ENCODE peak calls at places on chromosomes 7 and 10, in four cellular contexts. Y is NB4, T is uterus, W is heart left ventricle. U is an unnamed sample.

GRCh38 chr7:133619491-133619890 is 366.6 kb downstream of the EXOC4 start:
- DNase-seq in Y (no peak), T (no peak), W (no peak), U (no peak)

GRCh38 chr7:131610007-131610406 is 53.6 kb upstream of the PODXL start:
- DNase-seq in Y (no peak), T (no peak), W (no peak), U (no peak)

GRCh38 chr10:48625013-48625412 is 20.1 kb upstream of the ARHGAP22 start:
- DNase-seq in Y (no peak), T (no peak), W (no peak), U (no peak)

GRCh38 chr7:99099499-99100077 is 44.3 kb downstream of the SMURF1 start:
- DNase-seq in Y (no peak), T (no peak), W (no peak), U (no peak)

GRCh38 chr10:100138921-100139496 is 46.8 kb downstream of the ERLIN1 start:
- DNase-seq in Y (no peak), T (no peak), W (no peak), U (no peak)

GRCh38 chr10:118471863-118472262 is 123.6 kb downstream of the PRLHR start:
- DNase-seq in Y (no peak), T (no peak), W (no peak), U (no peak)

GRCh38 chr7:156049366-156049765 is 237.1 kb upstream of the SHH start:
- DNase-seq in Y (no peak), T (no peak), W (no peak), U (no peak)

GRCh38 chr10:11579885-11580284 is 31.6 kb downstream of the USP6NL start:
- DNase-seq in Y (no peak), T (no peak), W (no peak), U (no peak)

GRCh38 chr7:68783671-68784070 is 814.6 kb upstream of the AUTS2 start:
- DNase-seq in Y (no peak), T (no peak), W (no peak), U (no peak)

GRCh38 chr10:60148266-60148840 is 241.3 kb downstream of the ANK3 start:
- DNase-seq in Y (no peak), T (peak; percentile 71), W (no peak), U (no peak)

GRCh38 chr7:99128076-99128950 is 15.6 kb downstream of the SMURF1 start:
- DNase-seq in Y (no peak), T (no peak), W (no peak), U (peak; percentile 67)

GRCh38 chr10:132294561-132295320 is 13.0 kb downstream of the STK32C start:
- DNase-seq in Y (peak; percentile 51), T (no peak), W (peak; percentile 13), U (no peak)

GRCh38 chr10:33252324-33252723 is 82.1 kb downstream of the NRP1 start:
- DNase-seq in Y (peak; percentile 2), T (no peak), W (no peak), U (no peak)

GRCh38 chr10:36492590-36493510 is 632.5 kb upstream of the ANKRD30A start:
- DNase-seq in Y (no peak), T (no peak), W (no peak), U (no peak)

GRCh38 chr10:60524541-60524940 is 134.9 kb upstream of the ANK3 start:
- DNase-seq in Y (peak; percentile 33), T (no peak), W (no peak), U (no peak)

GRCh38 chr10:76411719-76412435 is 980.5 kb downstream of the LRMDA start:
- DNase-seq in Y (no peak), T (peak; percentile 62), W (peak; percentile 76), U (no peak)

GRCh38 chr7:73809454-73810090 is 21.2 kb upstream of the CLDN4 start:
- DNase-seq in Y (no peak), T (no peak), W (no peak), U (no peak)

GRCh38 chr10:104286939-104287338 is 18.0 kb downstream of the GSTO2 start:
- DNase-seq in Y (no peak), T (no peak), W (no peak), U (no peak)
- TF ChIP-seq POLR2A in Y (no peak), T (no peak), W (no peak), U (no peak)

DNA sequence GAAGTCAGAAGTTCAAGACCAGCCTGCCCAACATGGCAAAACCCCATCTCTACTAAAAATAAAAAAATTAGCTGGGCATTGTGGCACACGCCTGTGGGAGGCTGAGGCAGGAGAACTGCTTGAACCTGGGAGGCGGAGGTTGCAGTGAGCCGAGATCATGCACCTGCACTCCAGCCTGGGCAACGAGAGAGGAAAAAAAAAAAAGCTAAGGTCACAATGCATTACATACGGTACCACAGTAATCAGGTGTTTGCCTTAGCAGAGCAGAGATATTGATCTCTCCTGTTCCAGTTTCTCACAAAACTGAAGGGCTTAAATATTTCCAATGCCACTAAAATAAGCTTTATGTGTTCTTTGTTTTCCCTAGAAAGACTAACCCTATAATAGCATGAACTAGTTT is 7.5 kb downstream of the PDZD8 start:
- DNase-seq in Y (no peak), T (no peak), W (no peak), U (no peak)
- TF ChIP-seq POLR2A in Y (no peak), T (no peak), W (no peak), U (no peak)

GRCh38 chr7:537911-538634 is 18.4 kb upstream of the PDGFA start:
- DNase-seq in Y (no peak), T (peak; percentile 56), W (peak; percentile 71), U (no peak)
- TF ChIP-seq POLR2A in Y (no peak), T (no peak), W (no peak), U (no peak)

GRCh38 chr10:110010076-110011069 is 2.6 kb downstream of the ADD3 start:
- DNase-seq in Y (peak; percentile 67), T (no peak), W (no peak), U (peak; percentile 73)
- TF ChIP-seq POLR2A in Y (no peak), T (no peak), W (no peak), U (no peak)

GRCh38 chr7:129367700-129368388 is 66.4 kb upstream of the STRIP2 start:
- DNase-seq in Y (peak; percentile 83), T (peak; percentile 61), W (peak; percentile 77), U (peak; percentile 86)
- TF ChIP-seq POLR2A in Y (no peak), T (no peak), W (no peak), U (no peak)

GRCh38 chr7:157389951-157390730 is 53.3 kb downstream of the DNAJB6 start:
- DNase-seq in Y (peak; percentile 99), T (no peak), W (peak; percentile 32), U (no peak)
- TF ChIP-seq POLR2A in Y (no peak), T (no peak), W (no peak), U (no peak)

GRCh38 chr7:13777242-13777641 is 212.2 kb downstream of the ETV1 start:
- DNase-seq in Y (no peak), T (no peak), W (no peak), U (no peak)
- TF ChIP-seq POLR2A in Y (no peak), T (no peak), W (no peak), U (no peak)

DNA sequence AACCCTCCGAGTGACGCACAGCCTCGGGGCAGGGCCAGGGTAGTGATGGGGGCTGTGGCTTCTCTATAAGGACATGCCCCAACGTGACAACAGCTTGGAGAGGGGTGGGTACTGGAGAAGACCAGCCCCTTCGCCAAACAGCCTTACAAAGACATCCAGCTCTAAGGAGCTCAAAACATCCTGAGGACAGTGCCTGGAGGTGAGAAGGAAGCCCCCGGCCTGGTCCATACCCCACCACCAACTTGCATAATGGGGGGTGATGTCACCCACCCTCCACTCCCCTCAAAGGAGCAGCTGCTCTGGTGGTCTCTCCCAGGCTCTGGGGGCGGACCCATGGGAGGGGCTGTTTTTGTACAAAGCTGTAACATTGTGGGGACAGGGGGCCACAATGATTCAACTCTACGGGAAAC is 15.1 kb downstream of the PRSS2 start:
- DNase-seq in Y (no peak), T (no peak), W (no peak), U (no peak)
- TF ChIP-seq POLR2A in Y (no peak), T (no peak), W (no peak), U (no peak)

GRCh38 chr7:91883676-91884362 is 3.3 kb upstream of the MTERF1 start:
- DNase-seq in Y (no peak), T (no peak), W (no peak), U (no peak)

GRCh38 chr7:91875851-91876250 is 4.7 kb downstream of the MTERF1 start:
- DNase-seq in Y (peak; percentile 30), T (no peak), W (no peak), U (no peak)

GRCh38 chr7:91876391-91877133 is 3.9 kb downstream of the MTERF1 start:
- DNase-seq in Y (no peak), T (no peak), W (no peak), U (no peak)

GRCh38 chr7:91880016-91880412 is 488 bp downstream of the MTERF1 start:
- DNase-seq in Y (no peak), T (no peak), W (no peak), U (no peak)

GRCh38 chr7:91880413-91881241 is at the start of gene MTERF1:
- DNase-seq in Y (peak; percentile 97), T (peak; percentile 89), W (peak; percentile 95), U (peak; percentile 96)
- TF ChIP-seq POLR2A in Y (peak; percentile 92), T (no peak), W (no peak), U (peak; percentile 77)

DNA sequence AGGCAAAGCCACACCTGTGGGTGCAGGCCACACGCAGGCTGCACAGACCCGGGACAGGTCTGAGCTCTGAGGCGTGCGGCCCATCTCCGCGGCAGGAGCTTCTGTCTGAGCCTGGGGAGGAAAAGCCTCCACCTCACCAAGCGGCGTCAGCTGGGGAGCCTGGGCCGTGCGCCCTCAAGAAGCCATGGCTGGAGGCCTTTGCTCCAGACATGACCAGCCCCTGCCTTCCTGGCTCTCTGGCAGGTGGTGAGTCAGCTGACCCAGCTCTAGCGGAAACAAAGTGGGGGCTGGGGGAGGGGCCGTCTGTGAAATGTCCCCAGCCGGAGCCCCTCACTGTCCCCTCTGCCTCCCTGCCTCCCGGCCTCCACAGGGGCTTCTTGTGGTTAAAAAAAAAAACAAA is 12.5 kb downstream of the GPER1 start:
- DNase-seq in Y (no peak), T (no peak), W (no peak), U (no peak)
- TF ChIP-seq POLR2A in Y (no peak), T (no peak), W (no peak), U (no peak)

U was measured in erythroblast.